ENCODE peak calls at places on chromosomes 13 and 19, in five cellular contexts. F is IMR-90, E is H9, B is neuronal stem cell, V is mesendoderm. X is an unnamed sample.

GRCh38 chr13:26618726-26619125 is 61.2 kb downstream of the WASF3 start:
- DNase-seq in F (no peak), E (no peak), B (no peak), V (no peak), X (no peak)

GRCh38 chr13:107835339-107836018 is 379.9 kb downstream of the LIG4 start:
- DNase-seq in F (peak), E (no peak), B (no peak), V (peak), X (peak)

GRCh38 chr13:36096411-36097184 is 34.6 kb downstream of the DCLK1 start:
- DNase-seq in F (no peak), E (no peak), B (no peak), V (no peak), X (no peak)

GRCh38 chr19:4052114-4052992 is 14.3 kb downstream of the ZBTB7A start:
- DNase-seq in F (peak), E (no peak), B (no peak), V (no peak), X (no peak)

GRCh38 chr13:18953139-18953930 is 228.3 kb downstream of the TUBA3C start:
- DNase-seq in F (no peak), E (no peak), B (no peak), V (no peak), X (no peak)

GRCh38 chr19:35223084-35223790 is 5.3 kb downstream of the FAM187B start:
- DNase-seq in F (no peak), E (no peak), B (no peak), V (no peak), X (no peak)

GRCh38 chr13:73945871-73946270 is 188.3 kb downstream of the KLF12 start:
- DNase-seq in F (no peak), E (no peak), B (peak), V (peak), X (no peak)

GRCh38 chr19:1674293-1674679 is 21.9 kb upstream of the TCF3 start:
- DNase-seq in F (no peak), E (peak), B (no peak), V (no peak), X (no peak)

GRCh38 chr19:46710687-46711086 is 6.2 kb downstream of the PRKD2 start:
- DNase-seq in F (no peak), E (peak), B (no peak), V (peak), X (no peak)

GRCh38 chr19:12788682-12789097 is 2.6 kb upstream of the JUNB start:
- DNase-seq in F (peak), E (peak), B (no peak), V (peak), X (peak)

GRCh38 chr19:15450528-15450890 is 753 bp upstream of the WIZ start:
- DNase-seq in F (no peak), E (no peak), B (no peak), V (no peak), X (no peak)

GRCh38 chr13:29594710-29595379 is 643 bp downstream of the SLC7A1 start:
- DNase-seq in F (peak), E (no peak), B (peak), V (peak), X (peak)

GRCh38 chr13:49693877-49694276 is 2.6 kb upstream of the EBPL start:
- DNase-seq in F (no peak), E (no peak), B (no peak), V (no peak), X (no peak)

GRCh38 chr19:14048439-14049153 is 13.3 kb downstream of the PALM3 start:
- DNase-seq in F (no peak), E (peak), B (peak), V (peak), X (peak)

GRCh38 chr19:3075605-3076431 is 13.5 kb upstream of the TLE5 start:
- DNase-seq in F (no peak), E (peak), B (no peak), V (no peak), X (no peak)

GRCh38 chr19:1768248-1768647 is 14.9 kb downstream of the ONECUT3 start:
- DNase-seq in F (no peak), E (peak), B (no peak), V (peak), X (no peak)

GRCh38 chr19:45097776-45098520 is 5.0 kb downstream of the PPP1R37 start:
- DNase-seq in F (peak), E (no peak), B (no peak), V (peak), X (peak)

GRCh38 chr19:558770-559439 is 13.5 kb upstream of the BSG start:
- DNase-seq in F (peak), E (no peak), B (no peak), V (peak), X (peak)

GRCh38 chr13:94595006-94595942 is 678 bp downstream of the TGDS start:
- DNase-seq in F (peak), E (peak), B (peak), V (peak), X (peak)

GRCh38 chr13:59950201-59950730 is 213.5 kb downstream of the DIAPH3 start:
- DNase-seq in F (peak), E (no peak), B (no peak), V (no peak), X (peak)

GRCh38 chr19:53463263-53463662 is 4.3 kb upstream of the ZNF813 start:
- DNase-seq in F (peak), E (peak), B (peak), V (peak), X (no peak)

GRCh38 chr13:79581870-79582315 is 100.9 kb downstream of the NDFIP2 start:
- DNase-seq in F (peak), E (peak), B (no peak), V (peak), X (peak)

GRCh38 chr19:13795595-13796300 is 505 bp downstream of the ZSWIM4 start:
- DNase-seq in F (peak), E (peak), B (no peak), V (no peak), X (no peak)

GRCh38 chr19:13505761-13506549 is at the start of gene CACNA1A:
- DNase-seq in F (peak), E (peak), B (peak), V (peak), X (no peak)

GRCh38 chr13:22717036-22717435 is 463.7 kb upstream of the SGCG start:
- DNase-seq in F (no peak), E (no peak), B (no peak), V (peak), X (no peak)

GRCh38 chr19:461664-462551 is 1.1 kb upstream of the SHC2 start:
- DNase-seq in F (no peak), E (peak), B (no peak), V (peak), X (peak)

GRCh38 chr13:49348748-49349147 is 95.1 kb downstream of the CAB39L start:
- DNase-seq in F (no peak), E (peak), B (no peak), V (peak), X (no peak)

GRCh38 chr13:51894239-51894638 is 32.5 kb downstream of the CCDC70 start:
- DNase-seq in F (no peak), E (peak), B (no peak), V (peak), X (no peak)

GRCh38 chr13:33271759-33272158 is 13.8 kb downstream of the STARD13 start:
- DNase-seq in F (peak), E (no peak), B (no peak), V (no peak), X (no peak)

GRCh38 chr13:24910502-24911134 is 146.6 kb downstream of the RNF17 start:
- DNase-seq in F (peak), E (no peak), B (no peak), V (no peak), X (no peak)

GRCh38 chr19:18128044-18128443 is 24.9 kb upstream of the PIK3R2 start:
- DNase-seq in F (peak), E (no peak), B (no peak), V (no peak), X (peak)

GRCh38 chr19:8368136-8368535 is 4.2 kb downstream of the ANGPTL4 start:
- DNase-seq in F (no peak), E (no peak), B (no peak), V (no peak), X (peak)
- H3K27ac ChIP-seq in F (no peak), E (no peak), B (no peak), V (no peak), X (peak)

DNA sequence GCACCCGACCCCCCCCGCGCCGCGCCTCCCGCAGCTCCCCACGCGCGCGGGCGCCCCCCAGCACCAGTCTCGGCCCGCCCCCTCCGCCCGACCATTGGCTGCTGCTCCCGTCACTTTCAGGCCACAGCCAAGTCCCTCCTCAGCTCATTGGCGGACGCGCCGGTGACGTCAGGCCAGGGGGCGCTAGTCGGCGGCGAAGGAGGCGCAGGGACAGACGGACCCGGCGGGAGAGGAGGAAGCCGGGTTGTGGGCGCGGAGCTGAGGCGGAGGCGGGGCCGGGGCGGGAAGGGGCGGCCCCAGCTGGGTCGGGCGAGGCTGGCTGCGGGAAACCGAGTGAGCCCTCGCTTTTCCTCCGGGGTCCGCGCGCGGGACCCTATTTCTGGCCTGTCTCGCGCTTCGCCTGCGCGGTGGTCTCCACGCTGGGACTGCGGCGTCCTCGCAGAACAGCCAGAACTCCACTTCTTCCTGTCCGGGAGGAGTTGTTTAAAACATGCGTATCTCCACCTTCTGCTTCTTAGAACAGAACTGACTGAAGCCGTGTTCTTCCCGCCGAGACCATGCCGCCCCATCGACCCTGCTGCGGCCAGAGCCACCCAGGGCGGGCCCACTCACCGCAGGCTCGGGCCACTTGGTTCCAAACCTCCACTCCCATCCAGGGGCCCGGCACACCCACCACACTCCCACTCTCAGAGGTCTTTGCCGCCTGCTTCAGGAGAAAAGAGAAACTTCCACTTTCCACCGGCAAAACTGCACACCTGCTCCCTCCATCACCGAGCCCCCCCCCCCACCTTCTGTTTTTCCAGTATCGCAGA is 459 bp upstream of the TMTC4 start:
- DNase-seq in F (peak), E (peak), B (peak), V (peak), X (peak)
- H3K18ac ChIP-seq in F (peak), E (no peak), B (peak), V (peak), X (peak)

DNA sequence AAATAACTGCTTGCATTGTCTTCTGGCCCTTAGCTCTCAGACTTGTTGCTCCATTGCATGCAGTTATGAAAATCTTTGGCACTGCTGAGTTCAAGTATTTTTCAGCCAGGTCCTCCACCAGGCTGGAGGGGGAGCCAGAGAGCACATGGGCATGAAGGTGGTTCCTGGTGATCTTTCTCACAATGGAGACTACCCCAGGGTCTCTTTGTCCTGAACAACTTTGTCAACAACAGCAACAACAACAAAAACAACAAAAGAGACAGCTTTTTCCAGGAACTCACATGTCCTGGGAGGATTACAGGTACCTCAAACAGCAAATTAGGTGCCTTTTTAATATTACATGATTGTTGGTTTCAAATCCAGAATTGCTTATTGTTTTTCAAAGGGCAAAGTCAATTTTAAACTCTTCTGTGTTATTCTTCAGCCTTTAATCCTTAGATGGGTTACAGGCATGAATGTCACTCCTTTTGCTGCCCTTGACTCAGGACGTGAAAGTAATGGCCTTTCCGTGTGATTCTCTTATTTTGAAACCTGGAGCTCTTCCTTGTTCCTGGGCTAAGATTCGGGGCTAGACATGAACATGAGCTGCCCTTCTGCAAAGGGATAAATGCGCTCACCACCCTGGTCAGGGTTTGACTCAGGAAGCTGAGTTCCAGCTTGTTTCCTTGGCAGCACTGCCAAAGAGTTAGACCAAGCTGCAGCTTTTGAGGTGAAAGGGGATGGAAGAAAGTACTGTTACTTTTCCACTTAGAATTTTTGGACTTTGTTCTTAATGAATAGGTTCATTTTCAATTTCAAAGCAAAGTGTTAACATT is 1.8 kb downstream of the RGCC start:
- DNase-seq in F (peak), E (no peak), B (no peak), V (peak), X (peak)
- H3K27ac ChIP-seq in F (peak), E (no peak), B (no peak), V (no peak), X (no peak)

DNA sequence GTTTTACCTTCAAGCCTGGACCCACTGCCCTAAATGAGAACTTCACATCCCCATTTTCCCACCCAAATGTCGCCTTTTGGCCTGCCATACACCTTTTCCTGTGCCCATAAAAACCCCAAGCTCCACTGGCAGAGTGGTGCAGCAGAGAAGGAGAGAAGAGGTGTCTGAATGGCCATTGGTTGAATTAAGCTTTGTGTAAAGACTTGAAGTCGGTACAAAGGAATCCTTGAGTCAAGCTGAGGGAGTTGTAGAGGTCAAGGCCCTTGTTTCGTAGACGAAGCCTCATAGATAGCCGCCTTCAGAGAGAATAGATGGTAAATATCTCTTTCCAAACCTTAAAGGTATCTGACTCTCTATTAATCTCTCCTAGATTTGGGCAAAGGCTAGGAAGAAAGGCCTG is 1479.2 kb upstream of the PRR20A start:
- DNase-seq in F (no peak), E (no peak), B (no peak), V (no peak), X (no peak)
- H3K18ac ChIP-seq in F (no peak), E (no peak), B (no peak), V (peak), X (no peak)

X was measured in mesenchymal stem cell.